ENCODE peak calls at places on chromosome 18, in six cellular contexts. F, I, T, V, L and X are unnamed samples.

GRCh38 chr18:356763-357162 is 88.9 kb upstream of the THOC1 start:
- DNase-seq in L (no peak), I (no peak), T (no peak), F (no peak), V (no peak), X (no peak)

GRCh38 chr18:43314931-43315330 is 37.6 kb upstream of the SYT4 start:
- DNase-seq in L (no peak), F (peak; percentile 40), I (no peak), V (no peak), T (no peak), X (no peak)

GRCh38 chr18:72208920-72209676 is 335.0 kb downstream of the CBLN2 start:
- DNase-seq in L (no peak), F (no peak), V (no peak), I (no peak), T (no peak), X (no peak)

GRCh38 chr18:27313678-27314077 is 128.6 kb upstream of the CHST9 start:
- DNase-seq in L (no peak), I (no peak), V (no peak), F (no peak), T (no peak), X (no peak)

GRCh38 chr18:46054956-46055831 is 16.9 kb downstream of the PSTPIP2 start:
- DNase-seq in F (no peak), V (no peak), I (no peak), L (no peak), T (no peak), X (no peak)

GRCh38 chr18:49590608-49591007 is 28.8 kb downstream of the LIPG start:
- DNase-seq in T (no peak), I (no peak), L (no peak), V (no peak), F (no peak), X (no peak)

GRCh38 chr18:51038110-51038509 is 8.1 kb downstream of the SMAD4 start:
- DNase-seq in I (no peak), T (no peak), L (no peak), F (no peak), V (no peak), X (no peak)

GRCh38 chr18:74303936-74304335 is 11.7 kb upstream of the C18orf63 start:
- DNase-seq in F (peak; percentile 76), T (no peak), L (no peak), V (no peak), I (peak; percentile 63), X (no peak)

GRCh38 chr18:62741118-62741566 is 25.8 kb downstream of the PHLPP1 start:
- DNase-seq in V (no peak), L (no peak), T (no peak), I (peak; percentile 26), F (peak; percentile 92), X (peak; percentile 57)

GRCh38 chr18:31454066-31454708 is 6.6 kb downstream of the DSG3 start:
- DNase-seq in L (no peak), F (peak; percentile 96), I (peak; percentile 95), V (no peak), T (no peak), X (no peak)

GRCh38 chr18:55861266-55861665 is 273.3 kb upstream of the TCF4 start:
- DNase-seq in I (peak; percentile 49), F (peak; percentile 65), L (no peak), V (peak; percentile 64), T (peak; percentile 17), X (no peak)

GRCh38 chr18:50578651-50579050 is 18.8 kb downstream of the MAPK4 start:
- DNase-seq in L (no peak), I (peak; percentile 65), T (no peak), F (no peak), V (no peak), X (no peak)

GRCh38 chr18:74775239-74775638 is 177.6 kb downstream of the ZNF407 start:
- DNase-seq in V (peak; percentile 71), F (peak; percentile 86), T (no peak), L (no peak), I (peak; percentile 7), X (no peak)

DNA sequence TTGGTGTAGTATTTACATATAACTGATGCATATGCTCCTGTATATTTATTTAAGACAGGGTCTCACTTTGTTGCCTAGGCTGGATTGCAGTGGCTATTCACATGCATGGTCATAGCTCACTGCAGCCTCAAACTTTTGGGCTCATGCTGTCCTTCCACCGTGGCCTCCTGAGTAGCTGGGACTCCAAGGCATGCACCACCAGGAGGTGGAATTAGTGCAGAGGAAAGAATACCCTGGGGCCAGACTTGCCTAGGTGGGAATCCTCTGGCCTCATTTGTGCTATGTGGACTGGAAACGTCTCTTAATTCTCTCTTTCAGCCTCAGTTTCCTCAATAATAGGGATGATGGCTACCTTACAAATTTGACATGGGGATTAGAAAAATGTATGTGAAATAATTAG is 2.3 kb downstream of the CEP192 start:
- DNase-seq in I (no peak), V (no peak), T (no peak), F (no peak), L (no peak), X (no peak)
- H3K9ac ChIP-seq in I (no peak overlapping the region), V (no peak overlapping the region), T (no peak overlapping the region), F (no peak overlapping the region), L (no peak overlapping the region), X (no peak overlapping the region)

DNA sequence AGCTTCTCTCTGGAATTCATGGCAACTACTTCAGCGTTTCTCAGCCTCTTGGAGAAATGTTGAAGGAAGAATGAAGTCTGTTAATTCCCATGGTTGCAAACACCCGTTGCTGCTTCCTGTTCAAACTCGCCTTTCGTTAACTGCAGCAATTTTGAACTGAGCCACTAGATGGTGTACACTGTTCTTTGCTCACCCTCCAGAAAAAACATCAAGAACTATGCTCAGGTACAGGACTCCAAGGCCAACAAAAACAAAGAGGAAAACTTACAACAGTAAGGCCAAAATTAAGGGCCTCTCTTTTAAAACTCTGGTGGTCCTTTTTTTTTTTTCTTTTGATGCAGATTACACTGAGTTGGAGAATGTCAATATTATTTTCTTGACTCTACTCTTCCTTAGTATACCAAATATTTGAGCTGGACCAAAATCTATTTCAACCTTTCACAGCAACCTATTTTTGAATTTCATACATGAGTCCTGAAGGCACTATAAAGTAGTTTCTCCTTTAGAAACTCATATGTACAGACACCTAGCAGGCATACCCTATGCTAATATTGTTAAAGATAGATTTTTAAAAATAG is 58.2 kb downstream of the KLHL14 start:
- DNase-seq in V (peak; percentile 78), L (peak; percentile 12), F (peak; percentile 60), T (peak; percentile 65), I (peak; percentile 64), X (peak; percentile 52)
- H3K9ac ChIP-seq in V (no peak overlapping the region), L (no peak overlapping the region), F (no peak overlapping the region), T (no peak overlapping the region), I (no peak overlapping the region), X (peak overlapping the region; percentile 5)

GRCh38 chr18:56872140-56872539 is 221.0 kb downstream of the WDR7 start:
- DNase-seq in I (no peak), V (no peak), T (no peak), F (no peak), L (no peak), X (no peak)

GRCh38 chr18:56878712-56879111 is 227.6 kb downstream of the WDR7 start:
- DNase-seq in F (no peak), L (no peak), I (no peak), V (no peak), T (no peak), X (no peak)

GRCh38 chr18:56870982-56871381 is 219.8 kb downstream of the WDR7 start:
- DNase-seq in V (no peak), L (no peak), F (no peak), I (no peak), T (no peak), X (no peak)

GRCh38 chr18:56869189-56869777 is 218.1 kb downstream of the WDR7 start:
- DNase-seq in V (peak; percentile 82), I (peak; percentile 25), L (peak; percentile 11), F (peak; percentile 50), T (no peak), X (peak; percentile 42)

GRCh38 chr18:56873441-56874140 is 222.4 kb downstream of the WDR7 start:
- DNase-seq in L (no peak), T (peak; percentile 17), I (no peak), V (no peak), F (peak; percentile 6), X (no peak)
- H3K9ac ChIP-seq in L (no peak overlapping the region), T (no peak overlapping the region), I (no peak overlapping the region), V (no peak overlapping the region), F (no peak overlapping the region), X (no peak overlapping the region)

GRCh38 chr18:22964722-22965121 is 31.6 kb downstream of the RBBP8 start:
- DNase-seq in F (no peak), L (no peak), I (no peak), T (no peak), V (no peak), X (no peak)
- H3K9ac ChIP-seq in F (no peak overlapping the region), L (no peak overlapping the region), I (no peak overlapping the region), T (no peak overlapping the region), V (no peak overlapping the region), X (no peak overlapping the region)

GRCh38 chr18:9823805-9824473 is 61.8 kb upstream of the TXNDC2 start:
- DNase-seq in I (no peak), F (peak; percentile 93), T (no peak), L (no peak), V (peak; percentile 39), X (no peak)

GRCh38 chr18:9825571-9826073 is 60.2 kb upstream of the TXNDC2 start:
- DNase-seq in T (no peak), L (no peak), F (peak; percentile 96), I (peak; percentile 60), V (peak; percentile 78), X (no peak)

GRCh38 chr18:9826666-9827065 is 59.1 kb upstream of the TXNDC2 start:
- DNase-seq in V (no peak), F (no peak), T (no peak), I (no peak), L (no peak), X (no peak)

GRCh38 chr18:9824474-9824832 is 61.3 kb upstream of the TXNDC2 start:
- DNase-seq in T (no peak), I (no peak), F (peak; percentile 91), L (no peak), V (peak; percentile 76), X (no peak)

GRCh38 chr18:9824862-9825479 is 60.8 kb upstream of the TXNDC2 start:
- DNase-seq in L (no peak), I (no peak), F (no peak), V (no peak), T (no peak), X (no peak)
- H3K9ac ChIP-seq in L (no peak overlapping the region), I (no peak overlapping the region), F (no peak overlapping the region), V (peak overlapping the region; percentile 50), T (no peak overlapping the region), X (no peak overlapping the region)

GRCh38 chr18:52409732-52410131 is 69.7 kb downstream of the DCC start:
- DNase-seq in I (peak; percentile 33), T (no peak), V (no peak), L (peak; percentile 40), F (no peak), X (no peak)
- H3K9ac ChIP-seq in I (no peak overlapping the region), T (no peak overlapping the region), V (no peak overlapping the region), L (no peak overlapping the region), F (no peak overlapping the region), X (no peak overlapping the region)